ENCODE peak calls at places on chromosome 15, in nine cellular contexts. One of them, this sample, is unnamed.

GRCh38 chr15:52118969-52119749 is 6.6 kb upstream of the BCL2L10 start:
- DNase-seq in T-helper 17 cell: no peak
- DNase-seq in effector CD4-positive, alpha-beta T cell: no peak
- DNase-seq in NCI-H524: no peak
- DNase-seq in NAMALWA: no peak
- DNase-seq in endodermal cell: no peak
- DNase-seq in mesendoderm: peak
- DNase-seq in stimulated activated CD4-positive, alpha-beta T cell treated with anti-CD3 and anti-CD28 coated beads, TNF-alpha, amount 100 ng/mL, for 1 hour: no peak
- DNase-seq in GM12878: no peak
- DNase-seq in this sample: no peak

GRCh38 chr15:71129660-71130059 is 14.4 kb downstream of the THSD4 start:
- DNase-seq in GM12878: no peak
- DNase-seq in NCI-H524: no peak
- DNase-seq in effector CD4-positive, alpha-beta T cell: no peak
- DNase-seq in mesendoderm: no peak
- DNase-seq in T-helper 17 cell: no peak
- DNase-seq in endodermal cell: no peak
- DNase-seq in NAMALWA: no peak
- DNase-seq in stimulated activated CD4-positive, alpha-beta T cell treated with anti-CD3 and anti-CD28 coated beads, TNF-alpha, amount 100 ng/mL, for 1 hour: no peak
- DNase-seq in this sample: no peak

GRCh38 chr15:45703670-45704328 is 69.0 kb downstream of the SQOR start:
- DNase-seq in T-helper 17 cell: no peak
- DNase-seq in stimulated activated CD4-positive, alpha-beta T cell treated with anti-CD3 and anti-CD28 coated beads, TNF-alpha, amount 100 ng/mL, for 1 hour: no peak
- DNase-seq in NCI-H524: no peak
- DNase-seq in GM12878: no peak
- DNase-seq in NAMALWA: no peak
- DNase-seq in effector CD4-positive, alpha-beta T cell: no peak
- DNase-seq in mesendoderm: peak
- DNase-seq in endodermal cell: peak
- DNase-seq in this sample: peak

GRCh38 chr15:51108933-51109550 is 14.3 kb upstream of the TNFAIP8L3 start:
- DNase-seq in T-helper 17 cell: no peak
- DNase-seq in endodermal cell: no peak
- DNase-seq in mesendoderm: no peak
- DNase-seq in NCI-H524: no peak
- DNase-seq in effector CD4-positive, alpha-beta T cell: no peak
- DNase-seq in GM12878: no peak
- DNase-seq in stimulated activated CD4-positive, alpha-beta T cell treated with anti-CD3 and anti-CD28 coated beads, TNF-alpha, amount 100 ng/mL, for 1 hour: no peak
- DNase-seq in NAMALWA: no peak
- DNase-seq in this sample: no peak

GRCh38 chr15:29821416-29822099 is 710 bp downstream of the TJP1 start:
- DNase-seq in T-helper 17 cell: no peak
- DNase-seq in effector CD4-positive, alpha-beta T cell: no peak
- DNase-seq in stimulated activated CD4-positive, alpha-beta T cell treated with anti-CD3 and anti-CD28 coated beads, TNF-alpha, amount 100 ng/mL, for 1 hour: no peak
- DNase-seq in NAMALWA: no peak
- DNase-seq in endodermal cell: peak
- DNase-seq in GM12878: no peak
- DNase-seq in NCI-H524: peak
- DNase-seq in mesendoderm: peak
- DNase-seq in this sample: peak

GRCh38 chr15:90008607-90009006 is 7.5 kb downstream of the ZNF710 start:
- DNase-seq in NCI-H524: no peak
- DNase-seq in NAMALWA: no peak
- DNase-seq in mesendoderm: no peak
- DNase-seq in stimulated activated CD4-positive, alpha-beta T cell treated with anti-CD3 and anti-CD28 coated beads, TNF-alpha, amount 100 ng/mL, for 1 hour: no peak
- DNase-seq in effector CD4-positive, alpha-beta T cell: no peak
- DNase-seq in GM12878: no peak
- DNase-seq in T-helper 17 cell: no peak
- DNase-seq in endodermal cell: no peak
- DNase-seq in this sample: no peak

GRCh38 chr15:90903733-90904536 is 833 bp downstream of the MAN2A2 start:
- DNase-seq in NCI-H524: no peak
- DNase-seq in stimulated activated CD4-positive, alpha-beta T cell treated with anti-CD3 and anti-CD28 coated beads, TNF-alpha, amount 100 ng/mL, for 1 hour: no peak
- DNase-seq in endodermal cell: peak
- DNase-seq in T-helper 17 cell: no peak
- DNase-seq in effector CD4-positive, alpha-beta T cell: no peak
- DNase-seq in GM12878: no peak
- DNase-seq in mesendoderm: peak
- DNase-seq in NAMALWA: no peak
- DNase-seq in this sample: peak

GRCh38 chr15:83289160-83289559 is 4.7 kb upstream of the BNC1 start:
- DNase-seq in NAMALWA: no peak
- DNase-seq in T-helper 17 cell: no peak
- DNase-seq in NCI-H524: no peak
- DNase-seq in endodermal cell: no peak
- DNase-seq in mesendoderm: no peak
- DNase-seq in GM12878: no peak
- DNase-seq in stimulated activated CD4-positive, alpha-beta T cell treated with anti-CD3 and anti-CD28 coated beads, TNF-alpha, amount 100 ng/mL, for 1 hour: no peak
- DNase-seq in effector CD4-positive, alpha-beta T cell: no peak
- DNase-seq in this sample: no peak

GRCh38 chr15:91214675-91215590 is 114.9 kb downstream of the SV2B start:
- DNase-seq in mesendoderm: no peak
- DNase-seq in NCI-H524: no peak
- DNase-seq in T-helper 17 cell: no peak
- DNase-seq in NAMALWA: no peak
- DNase-seq in effector CD4-positive, alpha-beta T cell: no peak
- DNase-seq in endodermal cell: peak
- DNase-seq in stimulated activated CD4-positive, alpha-beta T cell treated with anti-CD3 and anti-CD28 coated beads, TNF-alpha, amount 100 ng/mL, for 1 hour: no peak
- DNase-seq in GM12878: no peak
- DNase-seq in this sample: peak

GRCh38 chr15:49082960-49083359 is 36.7 kb upstream of the SECISBP2L start:
- DNase-seq in T-helper 17 cell: no peak
- DNase-seq in endodermal cell: no peak
- DNase-seq in NAMALWA: no peak
- DNase-seq in NCI-H524: no peak
- DNase-seq in stimulated activated CD4-positive, alpha-beta T cell treated with anti-CD3 and anti-CD28 coated beads, TNF-alpha, amount 100 ng/mL, for 1 hour: no peak
- DNase-seq in GM12878: no peak
- DNase-seq in effector CD4-positive, alpha-beta T cell: no peak
- DNase-seq in mesendoderm: no peak
- DNase-seq in this sample: no peak

GRCh38 chr15:55334997-55335396 is 16.0 kb downstream of the PIGB start:
- DNase-seq in effector CD4-positive, alpha-beta T cell: no peak
- DNase-seq in GM12878: no peak
- DNase-seq in NCI-H524: no peak
- DNase-seq in NAMALWA: no peak
- DNase-seq in stimulated activated CD4-positive, alpha-beta T cell treated with anti-CD3 and anti-CD28 coated beads, TNF-alpha, amount 100 ng/mL, for 1 hour: no peak
- DNase-seq in endodermal cell: no peak
- DNase-seq in T-helper 17 cell: no peak
- DNase-seq in mesendoderm: no peak
- DNase-seq in this sample: no peak

GRCh38 chr15:47813985-47814384 is 96.7 kb downstream of the SEMA6D start:
- DNase-seq in NCI-H524: no peak
- DNase-seq in effector CD4-positive, alpha-beta T cell: no peak
- DNase-seq in T-helper 17 cell: no peak
- DNase-seq in NAMALWA: peak
- DNase-seq in stimulated activated CD4-positive, alpha-beta T cell treated with anti-CD3 and anti-CD28 coated beads, TNF-alpha, amount 100 ng/mL, for 1 hour: no peak
- DNase-seq in GM12878: peak
- DNase-seq in mesendoderm: no peak
- DNase-seq in endodermal cell: no peak
- DNase-seq in this sample: no peak

GRCh38 chr15:21261396-21261964 is 178.8 kb downstream of the POTEB3 start:
- DNase-seq in stimulated activated CD4-positive, alpha-beta T cell treated with anti-CD3 and anti-CD28 coated beads, TNF-alpha, amount 100 ng/mL, for 1 hour: no peak
- DNase-seq in endodermal cell: peak
- DNase-seq in NAMALWA: no peak
- DNase-seq in effector CD4-positive, alpha-beta T cell: no peak
- DNase-seq in NCI-H524: no peak
- DNase-seq in T-helper 17 cell: peak
- DNase-seq in mesendoderm: no peak
- DNase-seq in GM12878: no peak
- DNase-seq in this sample: no peak

GRCh38 chr15:23910030-23910429 is 222.9 kb upstream of the NDN start:
- DNase-seq in GM12878: no peak
- DNase-seq in NCI-H524: no peak
- DNase-seq in T-helper 17 cell: no peak
- DNase-seq in stimulated activated CD4-positive, alpha-beta T cell treated with anti-CD3 and anti-CD28 coated beads, TNF-alpha, amount 100 ng/mL, for 1 hour: no peak
- DNase-seq in endodermal cell: peak
- DNase-seq in NAMALWA: no peak
- DNase-seq in mesendoderm: peak
- DNase-seq in effector CD4-positive, alpha-beta T cell: no peak
- DNase-seq in this sample: no peak

GRCh38 chr15:36951747-36952247 is 148.6 kb downstream of the MEIS2 start:
- DNase-seq in effector CD4-positive, alpha-beta T cell: no peak
- DNase-seq in NCI-H524: no peak
- DNase-seq in stimulated activated CD4-positive, alpha-beta T cell treated with anti-CD3 and anti-CD28 coated beads, TNF-alpha, amount 100 ng/mL, for 1 hour: no peak
- DNase-seq in mesendoderm: no peak
- DNase-seq in GM12878: no peak
- DNase-seq in NAMALWA: no peak
- DNase-seq in endodermal cell: no peak
- DNase-seq in T-helper 17 cell: no peak
- DNase-seq in this sample: peak

GRCh38 chr15:66164788-66165187 is 88.8 kb downstream of the MEGF11 start:
- DNase-seq in GM12878: no peak
- DNase-seq in effector CD4-positive, alpha-beta T cell: no peak
- DNase-seq in NCI-H524: peak
- DNase-seq in endodermal cell: no peak
- DNase-seq in NAMALWA: no peak
- DNase-seq in mesendoderm: no peak
- DNase-seq in T-helper 17 cell: no peak
- DNase-seq in stimulated activated CD4-positive, alpha-beta T cell treated with anti-CD3 and anti-CD28 coated beads, TNF-alpha, amount 100 ng/mL, for 1 hour: no peak
- DNase-seq in this sample: no peak

GRCh38 chr15:64006642-64007041 is 39.6 kb downstream of the DAPK2 start:
- DNase-seq in GM12878: no peak
- DNase-seq in T-helper 17 cell: no peak
- DNase-seq in NCI-H524: no peak
- DNase-seq in stimulated activated CD4-positive, alpha-beta T cell treated with anti-CD3 and anti-CD28 coated beads, TNF-alpha, amount 100 ng/mL, for 1 hour: no peak
- DNase-seq in endodermal cell: no peak
- DNase-seq in effector CD4-positive, alpha-beta T cell: no peak
- DNase-seq in mesendoderm: no peak
- DNase-seq in NAMALWA: no peak
- DNase-seq in this sample: no peak

GRCh38 chr15:42994546-42994945 is 74.0 kb upstream of the TTBK2 start:
- DNase-seq in stimulated activated CD4-positive, alpha-beta T cell treated with anti-CD3 and anti-CD28 coated beads, TNF-alpha, amount 100 ng/mL, for 1 hour: no peak
- DNase-seq in effector CD4-positive, alpha-beta T cell: no peak
- DNase-seq in GM12878: no peak
- DNase-seq in NAMALWA: no peak
- DNase-seq in endodermal cell: no peak
- DNase-seq in mesendoderm: peak
- DNase-seq in NCI-H524: no peak
- DNase-seq in T-helper 17 cell: no peak
- DNase-seq in this sample: no peak

GRCh38 chr15:98455899-98456298 is 192.4 kb upstream of the IGF1R start:
- DNase-seq in T-helper 17 cell: no peak
- DNase-seq in NAMALWA: no peak
- DNase-seq in effector CD4-positive, alpha-beta T cell: no peak
- DNase-seq in mesendoderm: no peak
- DNase-seq in NCI-H524: no peak
- DNase-seq in endodermal cell: no peak
- DNase-seq in GM12878: no peak
- DNase-seq in stimulated activated CD4-positive, alpha-beta T cell treated with anti-CD3 and anti-CD28 coated beads, TNF-alpha, amount 100 ng/mL, for 1 hour: no peak
- DNase-seq in this sample: no peak

GRCh38 chr15:41734079-41734478 is 40.2 kb upstream of the MAPKBP1 start:
- DNase-seq in NAMALWA: no peak
- DNase-seq in mesendoderm: no peak
- DNase-seq in effector CD4-positive, alpha-beta T cell: no peak
- DNase-seq in stimulated activated CD4-positive, alpha-beta T cell treated with anti-CD3 and anti-CD28 coated beads, TNF-alpha, amount 100 ng/mL, for 1 hour: no peak
- DNase-seq in NCI-H524: no peak
- DNase-seq in GM12878: no peak
- DNase-seq in T-helper 17 cell: no peak
- DNase-seq in endodermal cell: no peak
- DNase-seq in this sample: no peak

GRCh38 chr15:38945551-38946298 is 381.1 kb upstream of the RASGRP1 start:
- DNase-seq in endodermal cell: no peak
- DNase-seq in mesendoderm: peak
- DNase-seq in NAMALWA: no peak
- DNase-seq in effector CD4-positive, alpha-beta T cell: no peak
- DNase-seq in T-helper 17 cell: no peak
- DNase-seq in stimulated activated CD4-positive, alpha-beta T cell treated with anti-CD3 and anti-CD28 coated beads, TNF-alpha, amount 100 ng/mL, for 1 hour: no peak
- DNase-seq in NCI-H524: no peak
- DNase-seq in GM12878: no peak
- DNase-seq in this sample: no peak

GRCh38 chr15:70512772-70513362 is 250.5 kb downstream of the UACA start:
- DNase-seq in NAMALWA: peak
- DNase-seq in endodermal cell: peak
- DNase-seq in mesendoderm: peak
- DNase-seq in effector CD4-positive, alpha-beta T cell: no peak
- DNase-seq in NCI-H524: peak
- DNase-seq in GM12878: no peak
- DNase-seq in T-helper 17 cell: no peak
- DNase-seq in stimulated activated CD4-positive, alpha-beta T cell treated with anti-CD3 and anti-CD28 coated beads, TNF-alpha, amount 100 ng/mL, for 1 hour: no peak
- DNase-seq in this sample: peak

GRCh38 chr15:81859737-81860516 is 185.9 kb downstream of the MEX3B start:
- DNase-seq in NAMALWA: peak
- DNase-seq in T-helper 17 cell: no peak
- DNase-seq in stimulated activated CD4-positive, alpha-beta T cell treated with anti-CD3 and anti-CD28 coated beads, TNF-alpha, amount 100 ng/mL, for 1 hour: no peak
- DNase-seq in effector CD4-positive, alpha-beta T cell: no peak
- DNase-seq in mesendoderm: no peak
- DNase-seq in endodermal cell: no peak
- DNase-seq in GM12878: no peak
- DNase-seq in NCI-H524: no peak
- DNase-seq in this sample: no peak

GRCh38 chr15:71687902-71688508 is 122.3 kb upstream of the NR2E3 start:
- DNase-seq in effector CD4-positive, alpha-beta T cell: no peak
- DNase-seq in endodermal cell: no peak
- DNase-seq in GM12878: no peak
- DNase-seq in T-helper 17 cell: no peak
- DNase-seq in NAMALWA: no peak
- DNase-seq in mesendoderm: no peak
- DNase-seq in NCI-H524: peak
- DNase-seq in stimulated activated CD4-positive, alpha-beta T cell treated with anti-CD3 and anti-CD28 coated beads, TNF-alpha, amount 100 ng/mL, for 1 hour: no peak
- DNase-seq in this sample: no peak

GRCh38 chr15:81633889-81634288 is 259.9 kb upstream of the TMC3 start:
- DNase-seq in endodermal cell: no peak
- DNase-seq in mesendoderm: peak
- DNase-seq in stimulated activated CD4-positive, alpha-beta T cell treated with anti-CD3 and anti-CD28 coated beads, TNF-alpha, amount 100 ng/mL, for 1 hour: no peak
- DNase-seq in T-helper 17 cell: no peak
- DNase-seq in NAMALWA: no peak
- DNase-seq in effector CD4-positive, alpha-beta T cell: no peak
- DNase-seq in NCI-H524: peak
- DNase-seq in GM12878: no peak
- DNase-seq in this sample: no peak

This sample was measured in ELF-1.